ENCODE peak calls at places on chromosomes 2 and 18, in four cellular contexts. V is K562, W is sigmoid colon, R is stomach. E is an unnamed sample.

GRCh38 chr18:27652480-27653121 is 467.5 kb upstream of the CHST9 start:
- DNase-seq in W (no peak), R (no peak), V (no peak), E (no peak)

GRCh38 chr2:206190689-206191088 is 31.0 kb downstream of the EEF1B2 start:
- DNase-seq in R (no peak), W (no peak), V (no peak), E (no peak)

GRCh38 chr2:99169534-99169933 is 11.3 kb downstream of the MITD1 start:
- DNase-seq in W (no peak), V (no peak), R (no peak), E (no peak)

GRCh38 chr2:393711-394696 is 106.1 kb upstream of the ALKAL2 start:
- DNase-seq in R (no peak), W (no peak), V (peak; percentile 5), E (peak; percentile 87)

GRCh38 chr2:196253115-196253484 is 81.7 kb upstream of the STK17B start:
- DNase-seq in W (no peak), R (no peak), V (no peak), E (no peak)

GRCh38 chr2:118539290-118539689 is 308.2 kb downstream of the EN1 start:
- DNase-seq in V (peak; percentile 32), R (no peak), W (no peak), E (no peak)

GRCh38 chr18:62663731-62664336 is 51.5 kb upstream of the PHLPP1 start:
- DNase-seq in R (no peak), V (peak; percentile 90), W (no peak), E (no peak)

GRCh38 chr2:9110346-9110884 is 96.2 kb upstream of the ASAP2 start:
- DNase-seq in W (no peak), V (no peak), R (no peak), E (no peak)

GRCh38 chr2:95063401-95063958 is 38.0 kb downstream of the MAL start:
- DNase-seq in V (no peak), R (peak; percentile 15), W (peak; percentile 40), E (peak; percentile 47)

GRCh38 chr2:111190816-111191540 is 70.3 kb downstream of the BCL2L11 start:
- DNase-seq in R (no peak), V (no peak), W (no peak), E (no peak)

GRCh38 chr18:76822510-76823165 is at the start of gene ZNF236:
- DNase-seq in V (peak; percentile 74), W (peak; percentile 87), R (peak; percentile 80), E (peak; percentile 94)

GRCh38 chr18:58456625-58457024 is 172.3 kb downstream of the ALPK2 start:
- DNase-seq in W (no peak), V (no peak), R (no peak), E (no peak)

GRCh38 chr2:238706163-238706562 is 141.7 kb upstream of the TWIST2 start:
- DNase-seq in R (no peak), W (peak; percentile 36), V (no peak), E (no peak)

GRCh38 chr2:149166958-149167810 is 128.7 kb downstream of the LYPD6B start:
- DNase-seq in R (no peak), V (no peak), W (no peak), E (no peak)

GRCh38 chr2:415986-416610 is 128.2 kb upstream of the ALKAL2 start:
- DNase-seq in R (no peak), W (no peak), V (no peak), E (no peak)

GRCh38 chr18:79315589-79315988 is 80.1 kb upstream of the NFATC1 start:
- DNase-seq in W (no peak), R (no peak), V (no peak), E (no peak)

GRCh38 chr2:241559489-241560180 is 1.1 kb downstream of the BOK start:
- DNase-seq in V (peak; percentile 52), R (peak; percentile 46), W (no peak), E (no peak)

GRCh38 chr2:75289771-75290170 is 90.5 kb upstream of the TACR1 start:
- DNase-seq in V (no peak), W (no peak), R (no peak), E (no peak)

GRCh38 chr18:9234528-9234927 is 97.9 kb downstream of the ANKRD12 start:
- DNase-seq in V (no peak), W (no peak), R (no peak), E (no peak)

GRCh38 chr2:61715501-61715900 is 138.4 kb downstream of the FAM161A start:
- DNase-seq in W (no peak), R (no peak), V (no peak), E (no peak)

GRCh38 chr2:98487806-98488189 is 43.1 kb downstream of the INPP4A start:
- DNase-seq in R (no peak), V (peak; percentile 61), W (peak; percentile 40), E (peak; percentile 35)

GRCh38 chr18:58101291-58101706 is 57.3 kb downstream of the NEDD4L start:
- DNase-seq in V (no peak), W (no peak), R (no peak), E (no peak)

GRCh38 chr2:159362816-159363251 is 76.3 kb upstream of the WDSUB1 start:
- DNase-seq in V (peak; percentile 20), W (no peak), R (no peak), E (no peak)

GRCh38 chr2:105761931-105762515 is 17.3 kb downstream of the NCK2 start:
- DNase-seq in W (no peak), V (no peak), R (no peak), E (no peak)

GRCh38 chr18:11872479-11873136 is 21.4 kb downstream of the CHMP1B start:
- DNase-seq in V (peak; percentile 72), R (peak; percentile 47), W (no peak), E (no peak)

GRCh38 chr2:111219734-111220505 is 99.2 kb downstream of the BCL2L11 start:
- DNase-seq in V (no peak), R (no peak), W (no peak), E (no peak)

GRCh38 chr2:31033032-31033431 is 105.2 kb downstream of the GALNT14 start:
- DNase-seq in W (no peak), R (no peak), V (no peak), E (no peak)

GRCh38 chr2:118855451-118856279 is 8.2 kb upstream of the EN1 start:
- DNase-seq in V (peak; percentile 75), W (peak; percentile 84), R (peak; percentile 82), E (peak; percentile 93)

GRCh38 chr18:48460929-48461583 is 51.9 kb upstream of the ZBTB7C start:
- DNase-seq in R (no peak), V (no peak), W (no peak), E (no peak)

GRCh38 chr2:163659224-163659623 is 76.6 kb downstream of the FIGN start:
- DNase-seq in V (no peak), R (no peak), W (no peak), E (no peak)

DNA sequence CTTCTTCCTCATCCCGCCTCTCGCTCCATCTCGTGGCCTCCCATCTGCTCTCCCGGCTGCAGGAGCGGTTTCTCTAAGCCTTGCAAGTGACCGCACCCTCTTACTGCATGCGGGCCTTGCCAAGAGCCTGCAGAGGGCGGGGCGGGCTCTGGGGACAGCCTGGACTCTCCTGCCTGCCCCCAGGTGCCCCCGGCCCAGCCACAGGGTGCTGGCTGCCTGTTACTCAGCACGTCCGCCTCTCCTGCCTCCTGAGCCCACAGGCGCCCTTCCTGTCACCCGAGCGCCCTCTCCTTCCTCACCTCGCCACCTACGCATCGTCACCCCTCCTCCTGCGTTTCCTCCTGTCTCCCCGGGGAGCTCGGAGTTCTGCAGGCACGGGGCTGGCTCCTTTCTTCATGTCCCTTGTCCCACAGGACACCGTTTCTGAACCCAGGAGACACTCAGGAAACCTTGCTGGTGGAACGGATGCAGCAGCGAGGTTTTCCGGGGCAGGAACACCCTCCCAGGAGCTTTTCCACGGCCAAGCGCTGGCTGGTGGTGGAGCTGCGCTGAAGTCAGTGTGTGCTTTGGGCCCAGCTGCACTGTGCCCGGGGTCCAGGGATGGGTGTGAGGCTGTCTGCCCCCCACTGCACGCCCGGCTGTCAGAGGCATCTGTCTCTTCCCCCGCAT is 28.5 kb downstream of the HPCAL1 start:
- DNase-seq in V (peak; percentile 64), R (peak; percentile 78), W (no peak), E (peak; percentile 94)
- TF ChIP-seq POLR2AphosphoS5 in V (no peak), R (peak; percentile 21), W (no peak), E (peak; percentile 84)

GRCh38 chr2:34162236-34162635 is 563.1 kb upstream of the FAM98A start:
- DNase-seq in V (no peak), W (no peak), R (no peak), E (no peak)
- TF ChIP-seq POLR2AphosphoS5 in V (no peak), W (no peak), R (no peak), E (no peak)

DNA sequence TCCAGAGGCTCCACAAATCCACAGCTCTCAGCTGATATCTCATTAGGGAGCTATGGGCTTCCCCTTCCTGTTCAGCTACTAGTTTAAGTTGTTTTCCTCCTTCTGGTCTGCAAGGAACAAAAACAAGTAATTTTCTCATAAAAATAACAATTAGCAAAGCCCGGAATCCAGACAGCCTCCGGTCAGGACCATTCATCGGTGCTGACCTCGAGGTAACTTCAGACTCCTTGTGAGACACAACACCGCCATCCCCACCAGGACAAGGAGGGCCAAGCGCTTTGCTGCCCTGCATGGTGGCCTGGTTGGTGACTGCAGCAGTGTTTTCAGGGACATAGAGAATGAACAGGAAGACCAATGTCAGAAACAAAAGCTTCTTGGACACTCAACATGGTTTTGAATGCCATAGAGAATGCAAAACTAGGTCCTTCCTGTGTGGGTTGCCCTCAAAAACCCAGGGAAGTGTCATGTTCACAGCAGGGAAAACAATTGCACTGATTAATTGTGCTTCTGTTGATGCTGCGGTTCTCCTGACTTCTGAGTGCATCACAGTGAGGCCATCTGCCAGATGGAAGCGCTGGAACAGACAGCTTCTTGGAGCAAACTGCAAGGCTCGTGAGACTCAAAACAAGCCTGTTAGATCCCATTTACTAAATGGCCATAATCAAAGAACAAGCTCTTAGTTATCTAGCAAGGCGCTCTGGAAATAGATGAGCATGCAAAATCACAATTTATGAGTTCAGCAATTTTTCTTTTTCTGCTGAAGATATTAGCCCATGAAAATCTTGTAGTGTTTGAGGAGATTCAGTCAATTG is 77.1 kb downstream of the HS1BP3 start:
- DNase-seq in V (no peak), W (peak; percentile 88), R (no peak), E (no peak)
- TF ChIP-seq POLR2AphosphoS5 in V (no peak), W (peak; percentile 29), R (no peak), E (no peak)

GRCh38 chr2:172249336-172249735 is 146.6 kb upstream of the DLX2 start:
- DNase-seq in V (no peak), R (no peak), W (no peak), E (no peak)

GRCh38 chr2:172249986-172250385 is 147.3 kb upstream of the DLX2 start:
- DNase-seq in V (no peak), W (no peak), R (no peak), E (no peak)

GRCh38 chr2:172247203-172247602 is 144.5 kb upstream of the DLX2 start:
- DNase-seq in W (no peak), R (no peak), V (no peak), E (no peak)

GRCh38 chr2:172246649-172247048 is 143.9 kb upstream of the DLX2 start:
- DNase-seq in R (no peak), V (peak; percentile 20), W (no peak), E (no peak)

DNA sequence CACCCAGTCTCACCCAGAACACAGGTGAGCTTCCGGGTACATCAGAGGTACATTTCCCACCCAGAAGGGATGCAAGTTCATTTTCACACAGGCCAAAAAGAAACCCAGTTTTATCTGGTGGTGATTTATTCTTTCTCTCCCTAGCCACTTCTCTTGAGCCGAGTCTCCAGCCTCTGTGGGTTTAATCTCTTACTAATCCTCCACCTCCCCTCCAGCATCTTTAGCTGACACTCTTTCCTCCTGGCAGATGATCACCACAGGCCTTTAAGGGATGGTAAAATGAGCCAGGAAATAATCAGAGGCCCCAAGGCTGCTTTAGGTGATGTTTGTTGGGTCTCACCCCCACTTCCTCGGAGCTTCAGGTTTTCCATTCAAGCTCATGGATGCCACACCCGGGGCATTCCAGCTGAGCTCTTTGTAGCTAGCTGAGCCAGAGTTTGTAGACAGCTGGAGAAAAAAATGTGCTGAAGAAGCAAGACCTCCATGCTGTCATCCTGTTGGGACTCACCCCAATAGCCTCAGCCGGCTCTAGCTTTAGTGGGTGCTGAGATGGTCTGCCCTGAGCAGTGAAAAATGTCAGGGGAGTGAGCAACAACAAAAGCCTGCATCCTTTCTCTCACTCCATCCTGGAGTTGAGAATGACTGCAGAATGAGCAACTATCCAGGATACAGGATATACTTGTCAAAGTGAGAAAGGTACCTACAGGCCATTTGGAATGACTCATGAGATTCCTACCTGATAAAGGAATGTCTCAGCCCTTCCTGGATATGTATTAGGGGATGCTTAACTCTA is 145.9 kb upstream of the DLX2 start:
- DNase-seq in R (no peak), W (no peak), V (no peak), E (no peak)
- TF ChIP-seq POLR2AphosphoS5 in R (no peak), W (no peak), V (no peak), E (no peak)

E was measured in spleen.